ENCODE peak calls at places on chromosomes 5 and 9, in eight cellular contexts. S is MM.1S, D is neural progenitor cell, M is PC-3, B is HCT116, V is GM23338, C is hepatocyte, Q is SK-N-SH. G is an unnamed sample.

GRCh38 chr5:68440666-68441065 is 225.1 kb downstream of the PIK3R1 start:
- DNase-seq in M (no peak), S (no peak), B (no peak), Q (no peak), C (no peak), D (no peak), V (no peak), G (no peak)

GRCh38 chr5:10233505-10233904 is 16.2 kb downstream of the ATPSCKMT start:
- DNase-seq in V (peak; percentile 70), D (peak; percentile 51), B (peak; percentile 75), C (peak; percentile 80), M (peak; percentile 95), S (no peak), Q (peak; percentile 74), G (peak; percentile 96)

GRCh38 chr5:53261245-53261644 is 151.7 kb upstream of the MOCS2 start:
- DNase-seq in Q (no peak), V (no peak), D (no peak), M (no peak), C (no peak), B (no peak), S (no peak), G (peak; percentile 12)

GRCh38 chr5:124000558-124000957 is 488.6 kb downstream of the CSNK1G3 start:
- DNase-seq in C (no peak), Q (no peak), V (no peak), D (no peak), S (no peak), B (no peak), M (no peak), G (no peak)

GRCh38 chr5:97182571-97183099 is 412 bp downstream of the RIOK2 start:
- DNase-seq in Q (peak; percentile 8), D (no peak), S (no peak), M (peak; percentile 39), C (peak; percentile 16), V (no peak), B (no peak), G (peak; percentile 48)

GRCh38 chr5:112529525-112529924 is 110.4 kb upstream of the EPB41L4A start:
- DNase-seq in Q (peak; percentile 4), C (no peak), M (peak; percentile 37), V (peak; percentile 62), B (peak; percentile 33), D (peak; percentile 33), S (peak; percentile 41), G (no peak)

GRCh38 chr9:89668216-89668867 is 63.5 kb downstream of the GADD45G start:
- DNase-seq in V (no peak), M (no peak), Q (no peak), B (no peak), D (no peak), C (no peak), S (no peak), G (no peak)

GRCh38 chr9:93580654-93581380 is 4.4 kb downstream of the PHF2 start:
- DNase-seq in M (no peak), D (no peak), C (no peak), B (no peak), Q (no peak), S (no peak), V (no peak), G (no peak)

GRCh38 chr9:76431601-76432000 is 27.4 kb upstream of the GCNT1 start:
- DNase-seq in Q (no peak), C (no peak), M (no peak), V (peak; percentile 78), S (no peak), B (no peak), D (peak; percentile 72), G (no peak)

GRCh38 chr9:114476891-114477469 is 28.3 kb downstream of the WHRN start:
- DNase-seq in C (no peak), Q (no peak), V (no peak), B (no peak), D (no peak), M (no peak), S (no peak), G (no peak)

GRCh38 chr9:128902351-128903078 is 18.3 kb upstream of the PHYHD1 start:
- DNase-seq in Q (no peak), S (peak; percentile 83), C (no peak), V (no peak), B (no peak), M (peak; percentile 64), D (no peak), G (no peak)

GRCh38 chr9:89383721-89384300 is 65.5 kb downstream of the SECISBP2 start:
- DNase-seq in M (no peak), V (no peak), Q (no peak), C (no peak), D (no peak), B (no peak), S (no peak), G (no peak)

GRCh38 chr9:75551866-75552265 is 338.6 kb upstream of the PCSK5 start:
- DNase-seq in B (no peak), Q (no peak), M (no peak), V (no peak), D (no peak), S (no peak), C (no peak), G (peak; percentile 14)

GRCh38 chr5:77569409-77569808 is 69.1 kb downstream of the OTP start:
- DNase-seq in S (no peak), C (no peak), Q (no peak), D (no peak), V (no peak), B (no peak), M (no peak), G (no peak)

GRCh38 chr5:73812962-73813588 is 187.1 kb downstream of the ARHGEF28 start:
- DNase-seq in M (no peak), S (no peak), C (peak; percentile 24), V (no peak), D (no peak), B (no peak), Q (no peak), G (no peak)

GRCh38 chr9:76216161-76216649 is 178.0 kb downstream of the RFK start:
- DNase-seq in D (no peak), Q (no peak), B (peak; percentile 15), M (peak; percentile 5), V (no peak), C (peak; percentile 16), S (no peak), G (peak; percentile 95)

GRCh38 chr5:19719117-19719516 is 268.9 kb downstream of the CDH18 start:
- DNase-seq in V (no peak), S (no peak), Q (no peak), B (no peak), C (no peak), D (no peak), M (no peak), G (no peak)

GRCh38 chr9:112863214-112863613 is 27.5 kb downstream of the SLC46A2 start:
- DNase-seq in V (no peak), M (no peak), C (no peak), S (no peak), Q (no peak), D (no peak), B (no peak), G (peak; percentile 58)

GRCh38 chr9:112059980-112060348 is 115.1 kb downstream of the SUSD1 start:
- DNase-seq in M (no peak), C (no peak), V (no peak), D (no peak), Q (no peak), B (no peak), S (no peak), G (no peak)

GRCh38 chr5:138492552-138493045 is 27.3 kb downstream of the EGR1 start:
- DNase-seq in M (no peak), V (no peak), D (no peak), S (no peak), C (no peak), B (no peak), Q (no peak), G (no peak)
- TF ChIP-seq EZH2phosphoT487 in M (no peak), V (no peak), D (no peak), S (no peak), C (no peak), B (no peak), Q (no peak), G (no peak)

DNA sequence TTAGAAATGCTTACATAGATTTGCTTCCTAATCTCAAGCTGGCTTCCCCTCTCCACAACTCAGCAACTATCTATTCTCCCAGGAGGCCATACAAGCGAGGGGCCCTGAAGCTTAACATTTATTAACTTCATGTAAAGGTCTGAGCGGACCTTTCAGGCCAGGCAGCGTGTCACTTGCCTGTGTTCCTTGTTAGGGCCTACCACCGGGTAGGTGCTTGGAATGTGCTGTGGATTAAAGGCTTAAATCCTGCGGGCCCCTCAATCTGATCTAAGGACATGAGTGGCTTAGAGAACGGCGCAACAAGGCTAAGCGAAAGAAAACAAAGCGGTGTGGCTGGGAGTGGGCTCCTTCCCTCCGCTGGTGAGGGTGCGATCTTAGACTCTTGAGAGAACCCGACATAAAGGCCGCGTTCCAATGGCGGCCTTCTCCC is 681 bp upstream of the HSPA4 start:
- DNase-seq in Q (no peak), C (peak; percentile 71), S (no peak), B (no peak), M (no peak), V (no peak), D (peak; percentile 89), G (peak; percentile 59)
- H3K4me1 ChIP-seq in Q (peaks cover 11% of the 10 kb centered on the region), C (peaks cover 31% of the 10 kb centered on the region), S (peaks cover 16% of the 10 kb centered on the region), B (peaks cover 16% of the 10 kb centered on the region), M (peaks cover 28% of the 10 kb centered on the region), V (peaks cover 24% of the 10 kb centered on the region), D (peaks cover 17% of the 10 kb centered on the region), G (peaks cover 20% of the 10 kb centered on the region)

DNA sequence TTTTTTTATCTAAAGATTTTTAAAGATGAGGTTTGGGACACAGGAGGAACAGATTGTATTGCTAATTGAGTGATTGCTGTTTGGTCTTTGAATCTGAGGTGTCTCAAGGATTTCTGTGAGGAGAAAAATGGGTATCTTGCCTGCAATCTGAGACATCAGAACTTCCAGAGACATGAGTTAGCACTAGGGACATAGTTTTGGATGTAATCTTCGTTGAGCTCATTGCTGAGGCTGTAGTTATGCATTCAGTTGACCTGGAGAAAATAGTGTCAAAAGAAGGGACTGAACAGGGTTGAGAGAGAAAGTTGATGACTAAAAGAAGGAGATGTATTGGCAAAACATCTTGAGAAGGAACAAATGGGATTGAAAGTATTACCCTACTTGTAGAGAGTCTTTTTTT is 24.6 kb downstream of the C9orf85 start:
- DNase-seq in V (no peak), S (no peak), Q (no peak), M (no peak), C (no peak), B (no peak), D (no peak), G (peak; percentile 27)
- H3K4me3 ChIP-seq in V (no peak overlapping the region), S (no peak overlapping the region), Q (no peak overlapping the region), M (no peak overlapping the region), C (no peak overlapping the region), B (no peak overlapping the region), D (no peak overlapping the region), G (no peak overlapping the region)

DNA sequence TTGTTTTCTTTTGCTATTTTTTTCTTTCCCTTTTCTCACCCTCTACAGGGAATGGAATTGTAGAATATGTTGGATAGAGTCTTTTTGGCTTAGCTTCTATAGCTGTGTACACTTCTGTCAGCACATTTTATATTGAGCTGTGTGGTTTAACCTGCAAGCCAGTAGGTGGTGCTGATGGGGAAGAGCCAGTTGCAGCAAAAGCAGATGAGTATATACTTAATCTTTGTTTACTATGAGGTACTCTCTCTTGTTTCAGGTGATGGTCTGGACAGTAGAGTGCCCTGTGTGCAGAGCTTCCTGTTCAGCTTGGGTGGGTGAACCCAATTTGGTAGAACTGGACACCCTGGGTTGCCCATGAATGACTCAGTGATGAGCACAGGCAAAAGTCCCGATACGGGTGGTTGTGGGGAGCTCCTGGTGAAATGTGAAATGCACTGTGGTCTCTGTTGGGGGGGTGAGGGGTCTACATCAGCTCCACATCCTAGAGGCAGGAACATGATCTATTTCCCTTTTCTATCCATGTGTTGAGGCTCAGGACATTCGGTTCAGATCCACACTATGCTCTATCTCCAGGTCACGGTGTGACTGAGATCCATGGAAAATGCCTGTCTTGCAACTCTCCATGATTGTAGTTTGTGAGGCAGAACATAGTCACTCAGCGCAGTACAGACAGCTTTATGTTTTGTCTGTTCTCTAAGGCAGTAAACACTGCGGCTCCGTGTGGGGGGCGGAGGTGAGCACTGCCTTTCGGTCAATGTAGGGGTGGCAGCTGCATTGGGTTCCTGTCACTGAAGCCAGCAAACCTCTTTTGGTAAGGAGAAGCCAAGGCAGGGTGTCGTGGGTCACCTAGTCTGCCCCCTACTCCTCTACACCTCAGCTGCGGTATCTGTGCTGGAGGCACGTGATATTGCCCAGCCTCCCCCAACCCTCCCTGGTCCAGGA is 353.2 kb downstream of the PRR16 start:
- DNase-seq in Q (peak; percentile 2), M (peak; percentile 41), V (peak; percentile 68), D (peak; percentile 38), B (no peak), S (peak; percentile 16), C (peak; percentile 44), G (peak; percentile 52)
- TF ChIP-seq EZH2phosphoT487 in Q (no peak), M (no peak), V (no peak), D (no peak), B (no peak), S (no peak), C (no peak), G (no peak)

G was measured in GM23248.